ENCODE peak calls at places on chromosome 18, in eight cellular contexts. Y is GM06990, U is ovary, M is pancreas, X is foreskin fibroblast, V is lower lobe of right lung, A is upper lobe of left lung, N is mucosa of descending colon. I is an unnamed sample.
A peak's percentile ranks its signal among the peaks of the same experiment; 100 is the strongest.

GRCh38 chr18:39564716-39565115 is 1999.1 kb upstream of the CELF4 start:
- DNase-seq in Y (no peak), U (no peak), M (no peak), X (no peak), V (no peak), A (no peak), N (no peak), I (no peak)

GRCh38 chr18:76922107-76922506 is 99.8 kb downstream of the ZNF236 start:
- DNase-seq in Y (no peak), U (no peak), M (no peak), X (peak; percentile 71), V (no peak), A (no peak), N (peak; percentile 70), I (peak; percentile 50)

GRCh38 chr18:1779587-1779986 is 791.7 kb downstream of the METTL4 start:
- DNase-seq in Y (no peak), U (no peak), M (no peak), X (no peak), V (no peak), A (no peak), N (no peak), I (no peak)

GRCh38 chr18:61360440-61361383 is 27.5 kb downstream of the CDH20 start:
- DNase-seq in Y (peak; percentile 31), U (no peak), M (no peak), X (no peak), V (no peak), A (no peak), N (no peak), I (no peak)

GRCh38 chr18:48023334-48024008 is 93.0 kb upstream of the SMAD2 start:
- DNase-seq in Y (no peak), U (peak; percentile 54), M (no peak), X (peak; percentile 46), V (peak; percentile 36), A (no peak), N (peak; percentile 45), I (peak; percentile 52)

GRCh38 chr18:48921305-48922202 is 29.2 kb downstream of the SMAD7 start:
- DNase-seq in Y (no peak), U (peak; percentile 27), M (no peak), X (no peak), V (no peak), A (no peak), N (no peak), I (no peak)

GRCh38 chr18:46596119-46596518 is 60.9 kb downstream of the LOXHD1 start:
- DNase-seq in Y (no peak), U (no peak), M (no peak), X (no peak), V (no peak), A (no peak), N (no peak), I (no peak)

GRCh38 chr18:43279015-43279758 is 1.9 kb upstream of the SYT4 start:
- DNase-seq in Y (no peak), U (no peak), M (no peak), X (no peak), V (no peak), A (no peak), N (no peak), I (no peak)

GRCh38 chr18:10690376-10690775 is 164.5 kb downstream of the NAPG start:
- DNase-seq in Y (no peak), U (no peak), M (no peak), X (no peak), V (no peak), A (no peak), N (no peak), I (no peak)

GRCh38 chr18:67862069-67862468 is 345.5 kb upstream of the DSEL start:
- DNase-seq in Y (no peak), U (no peak), M (no peak), X (peak; percentile 29), V (no peak), A (no peak), N (no peak), I (no peak)

GRCh38 chr18:68796936-68797690 is 767 bp upstream of the CCDC102B start:
- DNase-seq in Y (no peak), U (no peak), M (no peak), X (peak; percentile 82), V (peak; percentile 25), A (no peak), N (no peak), I (no peak)

GRCh38 chr18:55821219-55821618 is 233.2 kb upstream of the TCF4 start:
- DNase-seq in Y (no peak), U (no peak), M (no peak), X (peak; percentile 79), V (no peak), A (no peak), N (no peak), I (no peak)

GRCh38 chr18:67864677-67865340 is 348.3 kb upstream of the DSEL start:
- DNase-seq in Y (no peak), U (no peak), M (no peak), X (peak; percentile 79), V (no peak), A (no peak), N (no peak), I (no peak)

GRCh38 chr18:77127769-77128671 is 4.6 kb downstream of the MBP start:
- DNase-seq in Y (peak; percentile 55), U (no peak), M (peak; percentile 61), X (peak; percentile 91), V (no peak), A (no peak), N (peak; percentile 34), I (no peak)

GRCh38 chr18:386950-387349 is 113.6 kb downstream of the COLEC12 start:
- DNase-seq in Y (no peak), U (no peak), M (no peak), X (no peak), V (no peak), A (no peak), N (no peak), I (no peak)

GRCh38 chr18:390748-391478 is 109.6 kb downstream of the COLEC12 start:
- DNase-seq in Y (no peak), U (no peak), M (no peak), X (no peak), V (no peak), A (no peak), N (no peak), I (no peak)

GRCh38 chr18:392926-393325 is 107.6 kb downstream of the COLEC12 start:
- DNase-seq in Y (no peak), U (no peak), M (no peak), X (no peak), V (no peak), A (no peak), N (no peak), I (no peak)

GRCh38 chr18:388198-388597 is 112.3 kb downstream of the COLEC12 start:
- DNase-seq in Y (no peak), U (no peak), M (no peak), X (no peak), V (no peak), A (no peak), N (no peak), I (no peak)

DNA sequence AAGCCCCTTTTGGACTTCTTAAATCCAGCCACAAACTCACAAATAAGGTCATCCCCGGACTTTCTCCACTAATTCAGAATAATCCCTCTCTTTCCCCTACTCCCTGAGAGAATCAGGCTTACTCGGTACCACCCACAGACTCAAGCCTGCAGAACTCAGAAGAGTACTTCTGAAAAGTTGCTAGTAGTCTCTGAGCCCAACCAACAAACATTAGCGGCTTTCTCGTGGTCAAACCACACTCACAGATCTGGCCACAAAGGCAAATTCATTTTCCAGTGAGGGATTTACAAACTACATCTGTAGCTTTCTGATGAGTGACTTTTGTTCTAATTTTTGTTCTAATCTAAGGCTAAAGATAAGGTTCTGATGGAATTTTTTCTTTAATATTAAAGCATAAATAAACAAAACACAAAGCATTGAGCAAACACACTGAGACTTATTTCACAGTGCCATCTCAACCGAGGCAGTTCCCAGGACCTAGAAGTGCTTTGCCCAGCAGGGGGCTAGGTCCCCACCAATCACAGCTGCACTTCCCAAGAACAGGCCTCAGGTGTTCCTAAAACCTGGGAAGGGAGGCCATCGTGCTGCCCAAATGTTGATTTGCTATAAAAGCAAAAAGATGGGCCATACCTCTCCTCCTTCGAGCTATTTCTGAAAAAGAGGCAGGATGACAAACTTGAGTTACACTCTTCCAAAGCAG is 110.7 kb downstream of the COLEC12 start:
- DNase-seq in Y (no peak), U (no peak), M (no peak), X (no peak), V (no peak), A (no peak), N (no peak), I (peak; percentile 12)
- TF ChIP-seq CTCF in Y (no peak), U (no peak), M (no peak), X (peak; percentile 4), V (no peak), A (no peak), N (no peak), I (no peak)

DNA sequence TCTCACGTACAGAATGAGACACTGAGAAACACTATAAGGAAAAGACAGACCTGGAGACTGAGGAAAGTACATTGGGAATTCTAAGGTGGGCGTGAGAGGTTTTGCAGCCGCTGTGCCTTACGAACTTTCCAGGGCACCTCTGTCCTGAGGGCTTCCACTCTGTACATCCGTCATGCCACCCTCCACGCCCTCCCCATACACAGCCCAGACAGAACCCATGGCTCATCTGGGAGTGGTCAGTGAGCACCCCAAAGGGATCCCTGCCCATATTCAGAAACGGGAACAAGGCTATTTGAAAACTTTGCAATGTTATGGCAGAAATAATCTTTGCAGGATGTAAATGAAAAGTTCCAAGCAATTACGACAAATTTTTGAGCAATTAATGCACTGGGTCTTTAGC is 95.4 kb upstream of the ZNF532 start:
- DNase-seq in Y (no peak), U (no peak), M (no peak), X (no peak), V (no peak), A (no peak), N (no peak), I (no peak)
- TF ChIP-seq CTCF in Y (no peak), U (no peak), M (no peak), X (no peak), V (no peak), A (no peak), N (no peak), I (no peak)

GRCh38 chr18:60090170-60090569 is 190.4 kb downstream of the PMAIP1 start:
- DNase-seq in Y (no peak), U (no peak), M (no peak), X (no peak), V (no peak), A (no peak), N (no peak), I (no peak)
- TF ChIP-seq CTCF in Y (peak; percentile 18), U (no peak), M (no peak), X (no peak), V (no peak), A (no peak), N (no peak), I (no peak)

GRCh38 chr18:25831226-25831828 is 259.1 kb downstream of the SS18 start:
- DNase-seq in Y (no peak), U (no peak), M (no peak), X (no peak), V (no peak), A (no peak), N (no peak), I (no peak)

GRCh38 chr18:25830787-25831186 is 259.6 kb downstream of the SS18 start:
- DNase-seq in Y (no peak), U (peak; percentile 55), M (no peak), X (peak; percentile 87), V (no peak), A (no peak), N (no peak), I (no peak)

GRCh38 chr18:25827961-25828561 is 262.4 kb downstream of the SS18 start:
- DNase-seq in Y (no peak), U (no peak), M (no peak), X (peak; percentile 39), V (no peak), A (peak; percentile 27), N (no peak), I (no peak)

GRCh38 chr18:25834061-25834460 is 256.4 kb downstream of the SS18 start:
- DNase-seq in Y (no peak), U (no peak), M (no peak), X (no peak), V (no peak), A (peak; percentile 30), N (no peak), I (no peak)

GRCh38 chr18:25832008-25832604 is 258.3 kb downstream of the SS18 start:
- DNase-seq in Y (no peak), U (peak; percentile 39), M (peak; percentile 6), X (peak; percentile 88), V (peak; percentile 58), A (peak; percentile 50), N (peak; percentile 72), I (peak; percentile 80)
- TF ChIP-seq CTCF in Y (peak; percentile 92), U (peak; percentile 20), M (peak; percentile 27), X (peak; percentile 94), V (peak; percentile 77), A (peak; percentile 63), N (peak; percentile 51), I (peak; percentile 77)

I was measured in endothelial cell.